ENCODE peak calls at places on chromosomes 11 and 22, in seven cellular contexts. V is fibroblast of the aortic adventitia, U is dorsolateral prefrontal cortex, J is A549, N is MM.1S, E is bronchial epithelial cell, B is left ventricle myocardium inferior. D is an unnamed sample.
A peak's percentile ranks its signal among the peaks of the same experiment; 100 is the strongest.

GRCh38 chr22:46531776-46532175 is 5.6 kb downstream of the CELSR1 start:
- DNase-seq in V (no peak), U (no peak), J (no peak), N (no peak), E (no peak), B (no peak), D (no peak)

GRCh38 chr11:5575159-5575558 is 5.5 kb upstream of the OR52B6 start:
- DNase-seq in V (no peak), U (no peak), J (no peak), N (no peak), E (no peak), B (no peak), D (no peak)

GRCh38 chr11:128174465-128175101 is 412.8 kb downstream of the ETS1 start:
- DNase-seq in V (peak; percentile 46), U (no peak), J (no peak), N (no peak), E (no peak), B (no peak), D (no peak)

GRCh38 chr22:22958621-22959020 is 71.0 kb downstream of the IGLL5 start:
- DNase-seq in V (no peak), U (no peak), J (no peak), N (no peak), E (no peak), B (no peak), D (no peak)

GRCh38 chr11:61713464-61713863 is 33.3 kb downstream of the DAGLA start:
- DNase-seq in V (no peak), U (no peak), J (no peak), N (no peak), E (no peak), B (no peak), D (no peak)

GRCh38 chr22:41106122-41106968 is 14.0 kb downstream of the EP300 start:
- DNase-seq in V (no peak), U (no peak), J (no peak), N (no peak), E (no peak), B (no peak), D (no peak)

GRCh38 chr11:119538748-119539147 is 115.8 kb upstream of the THY1 start:
- DNase-seq in V (peak; percentile 2), U (peak; percentile 5), J (no peak), N (no peak), E (peak; percentile 7), B (no peak), D (no peak)

GRCh38 chr22:38027487-38027886 is 29.7 kb upstream of the PICK1 start:
- DNase-seq in V (no peak), U (peak; percentile 68), J (no peak), N (no peak), E (no peak), B (no peak), D (no peak)

GRCh38 chr22:22538226-22538989 is 18.3 kb upstream of the ZNF280A start:
- DNase-seq in V (no peak), U (no peak), J (no peak), N (no peak), E (no peak), B (no peak), D (no peak)

GRCh38 chr11:12556788-12557384 is 117.3 kb upstream of the TEAD1 start:
- DNase-seq in V (peak; percentile 99), U (no peak), J (peak; percentile 71), N (no peak), E (peak; percentile 63), B (peak; percentile 82), D (no peak)

GRCh38 chr11:121154473-121154872 is 53.4 kb downstream of the TECTA start:
- DNase-seq in V (no peak), U (no peak), J (no peak), N (no peak), E (no peak), B (no peak), D (no peak)

GRCh38 chr11:18111005-18111404 is 5.1 kb upstream of the SAAL1 start:
- DNase-seq in V (no peak), U (no peak), J (no peak), N (no peak), E (no peak), B (no peak), D (no peak)

GRCh38 chr11:79160786-79161403 is 279.9 kb downstream of the TENM4 start:
- DNase-seq in V (peak; percentile 64), U (no peak), J (no peak), N (no peak), E (no peak), B (no peak), D (no peak)

GRCh38 chr11:48093795-48094642 is 113.7 kb downstream of the PTPRJ start:
- DNase-seq in V (no peak), U (no peak), J (no peak), N (peak; percentile 87), E (no peak), B (no peak), D (no peak)
- H3K4me3 ChIP-seq in V (no peak overlapping the region), U (no peak overlapping the region), J (no peak overlapping the region), N (no peak overlapping the region), E (no peak overlapping the region), B (no peak overlapping the region), D (no peak overlapping the region)

DNA sequence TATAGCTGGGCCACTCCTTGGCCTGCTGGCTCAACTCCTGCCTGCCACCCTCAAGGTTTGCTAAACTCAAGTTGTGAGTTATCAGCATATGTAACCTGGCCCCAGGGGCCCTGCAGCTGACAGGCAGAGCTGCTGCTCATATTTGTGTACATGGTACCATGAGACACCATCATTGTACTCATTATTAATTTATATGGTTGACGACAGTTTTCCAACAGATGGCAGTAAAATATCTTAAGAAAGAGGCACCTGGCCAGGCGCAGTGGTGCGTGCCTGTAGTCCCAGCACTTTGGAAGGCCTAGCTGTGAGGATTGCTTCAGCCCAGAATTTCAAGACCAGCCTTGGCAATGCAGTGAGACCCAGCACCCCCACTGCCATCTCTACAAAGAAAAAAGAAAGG is 11.4 kb upstream of the DENND5A start:
- DNase-seq in V (no peak), U (no peak), J (no peak), N (no peak), E (no peak), B (no peak), D (no peak)
- TF ChIP-seq CTCF in V (no peak), U (no peak), J (peak; percentile 13), N (no peak), E (no peak), B (no peak), D (no peak)

GRCh38 chr11:44949160-44950035 is 1.3 kb downstream of the TP53I11 start:
- DNase-seq in V (peak; percentile 35), U (no peak), J (peak; percentile 58), N (no peak), E (no peak), B (no peak), D (no peak)
- H3K4me3 ChIP-seq in V (peak overlapping the region; percentile 77), U (peak overlapping the region; percentile 53), J (peak overlapping the region; percentile 99), N (peak overlapping the region; percentile 83), E (peak overlapping the region; percentile 43), B (peak overlapping the region; percentile 99), D (peak overlapping the region; percentile 87)

GRCh38 chr22:49169074-49169744 is 658.5 kb downstream of the BRD1 start:
- DNase-seq in V (no peak), U (no peak), J (no peak), N (no peak), E (no peak), B (no peak), D (no peak)

GRCh38 chr22:49166746-49167145 is 660.9 kb downstream of the BRD1 start:
- DNase-seq in V (no peak), U (no peak), J (no peak), N (no peak), E (no peak), B (no peak), D (no peak)

GRCh38 chr22:49170053-49170452 is 657.6 kb downstream of the BRD1 start:
- DNase-seq in V (no peak), U (no peak), J (no peak), N (no peak), E (no peak), B (no peak), D (no peak)

GRCh38 chr22:49166211-49166610 is 661.5 kb downstream of the BRD1 start:
- DNase-seq in V (no peak), U (no peak), J (no peak), N (no peak), E (no peak), B (no peak), D (no peak)

DNA sequence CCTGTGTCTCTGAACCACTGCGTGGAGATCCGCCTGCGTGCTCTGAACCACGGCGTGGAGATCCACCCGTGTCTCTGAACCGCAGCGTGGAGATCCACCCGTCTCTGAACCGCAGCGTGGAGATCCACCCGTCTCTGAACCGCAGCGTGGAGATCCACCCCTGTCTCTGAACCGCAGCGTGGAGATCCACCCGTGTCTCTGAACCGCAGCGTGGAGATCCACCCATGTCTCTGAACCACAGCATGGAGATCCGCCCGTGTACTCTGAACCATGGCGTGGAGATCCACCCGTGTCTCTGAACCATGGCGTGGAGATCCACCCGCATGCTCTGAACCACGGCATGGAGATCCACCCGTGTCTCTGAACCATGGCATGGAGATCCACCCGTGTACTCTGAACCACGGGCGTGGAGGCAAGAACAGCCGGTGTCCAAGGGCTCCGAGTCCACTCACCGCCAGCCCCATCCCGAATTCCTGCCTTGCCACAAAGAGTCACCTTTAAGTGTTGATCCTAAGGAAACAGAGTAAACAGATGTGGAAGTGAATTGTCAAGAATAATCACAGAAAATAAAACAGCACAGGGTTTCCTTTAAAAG is 659.4 kb downstream of the BRD1 start:
- DNase-seq in V (no peak), U (no peak), J (no peak), N (no peak), E (no peak), B (no peak), D (no peak)
- TF ChIP-seq CTCF in V (no peak), U (no peak), J (no peak), N (no peak), E (no peak), B (no peak), D (no peak)

GRCh38 chr11:795638-796564 is 2.2 kb downstream of the SLC25A22 start:
- DNase-seq in V (peak; percentile 70), U (no peak), J (no peak), N (peak; percentile 83), E (peak; percentile 68), B (peak; percentile 77), D (peak; percentile 92)
- H3K4me3 ChIP-seq in V (peak overlapping the region; percentile 77), U (peak overlapping the region; percentile 74), J (peak overlapping the region; percentile 8), N (peak overlapping the region; percentile 84), E (peak overlapping the region; percentile 97), B (peak overlapping the region; percentile 81), D (peak overlapping the region; percentile 87)

GRCh38 chr22:42902875-42903510 is 45.9 kb upstream of the ARFGAP3 start:
- DNase-seq in V (no peak), U (no peak), J (no peak), N (no peak), E (no peak), B (no peak), D (no peak)

GRCh38 chr22:42905702-42906183 is 48.7 kb upstream of the ARFGAP3 start:
- DNase-seq in V (no peak), U (no peak), J (no peak), N (no peak), E (no peak), B (peak; percentile 74), D (no peak)

GRCh38 chr22:42905217-42905616 is 48.1 kb upstream of the ARFGAP3 start:
- DNase-seq in V (no peak), U (no peak), J (no peak), N (no peak), E (no peak), B (peak; percentile 67), D (no peak)

GRCh38 chr22:42904049-42904448 is 47.0 kb upstream of the ARFGAP3 start:
- DNase-seq in V (no peak), U (no peak), J (no peak), N (no peak), E (no peak), B (no peak), D (no peak)

GRCh38 chr22:42901790-42902508 is 44.9 kb upstream of the ARFGAP3 start:
- DNase-seq in V (no peak), U (no peak), J (no peak), N (no peak), E (no peak), B (peak; percentile 74), D (no peak)
- TF ChIP-seq CTCF in V (peak; percentile 34), U (peak; percentile 11), J (no peak), N (peak; percentile 38), E (peak; percentile 39), B (no peak), D (no peak)

D was measured in coronary artery.